ENCODE peak calls at places on chromosomes 6 and 20, in four cellular contexts. R, M, W and U are unnamed samples.

GRCh38 chr6:20427856-20428255 is 26.2 kb downstream of the E2F3 start:
- DNase-seq in W (no peak), R (no peak), M (no peak), U (no peak)

GRCh38 chr6:107045733-107046312 is 17.8 kb downstream of the MTRES1 start:
- DNase-seq in W (no peak), M (no peak), R (peak), U (no peak)

GRCh38 chr20:62227977-62228958 is 8.2 kb upstream of the HRH3 start:
- DNase-seq in W (no peak), M (no peak), R (peak), U (peak)

GRCh38 chr6:145836767-145837166 is 22.2 kb upstream of the FBXO30 start:
- DNase-seq in M (no peak), R (no peak), W (no peak), U (no peak)

GRCh38 chr20:63686492-63687321 is 9.7 kb upstream of the TNFRSF6B start:
- DNase-seq in W (no peak), M (peak), R (peak), U (no peak)

GRCh38 chr6:36839819-36840379 is 655 bp upstream of the CPNE5 start:
- DNase-seq in M (peak), W (no peak), R (peak), U (no peak)

GRCh38 chr6:53107091-53107490 is 41.5 kb downstream of the GCM1 start:
- DNase-seq in M (no peak), R (no peak), W (no peak), U (no peak)

GRCh38 chr6:167098825-167099225 is 24.1 kb upstream of the CCR6 start:
- DNase-seq in M (no peak), W (no peak), R (no peak), U (no peak)

GRCh38 chr6:75643173-75643572 is 41.5 kb downstream of the SENP6 start:
- DNase-seq in M (no peak), W (no peak), R (no peak), U (no peak)

GRCh38 chr20:9353916-9354276 is 160.5 kb upstream of the LAMP5 start:
- DNase-seq in R (no peak), M (no peak), W (no peak), U (no peak)

GRCh38 chr20:45387274-45387673 is 9.1 kb upstream of the TP53TG5 start:
- DNase-seq in M (no peak), W (no peak), R (no peak), U (no peak)

GRCh38 chr20:59787186-59787890 is 146.1 kb downstream of the SYCP2 start:
- DNase-seq in M (no peak), R (no peak), W (no peak), U (no peak)

GRCh38 chr6:170231496-170232185 is 59.2 kb downstream of the DLL1 start:
- DNase-seq in R (peak), W (peak), M (no peak), U (no peak)

GRCh38 chr6:168024951-168025510 is 27.6 kb downstream of the KIF25 start:
- DNase-seq in W (peak), M (no peak), R (no peak), U (no peak)

GRCh38 chr20:2757001-2757400 is 43.4 kb downstream of the CPXM1 start:
- DNase-seq in W (peak), R (no peak), M (no peak), U (no peak)

GRCh38 chr20:2757969-2758368 is 42.5 kb downstream of the CPXM1 start:
- DNase-seq in M (no peak), R (no peak), W (no peak), U (no peak)

GRCh38 chr20:2754426-2754825 is 46.0 kb downstream of the CPXM1 start:
- DNase-seq in W (no peak), M (no peak), R (no peak), U (no peak)

GRCh38 chr20:2755451-2756055 is 44.9 kb downstream of the CPXM1 start:
- DNase-seq in R (no peak), W (no peak), M (no peak), U (no peak)

DNA sequence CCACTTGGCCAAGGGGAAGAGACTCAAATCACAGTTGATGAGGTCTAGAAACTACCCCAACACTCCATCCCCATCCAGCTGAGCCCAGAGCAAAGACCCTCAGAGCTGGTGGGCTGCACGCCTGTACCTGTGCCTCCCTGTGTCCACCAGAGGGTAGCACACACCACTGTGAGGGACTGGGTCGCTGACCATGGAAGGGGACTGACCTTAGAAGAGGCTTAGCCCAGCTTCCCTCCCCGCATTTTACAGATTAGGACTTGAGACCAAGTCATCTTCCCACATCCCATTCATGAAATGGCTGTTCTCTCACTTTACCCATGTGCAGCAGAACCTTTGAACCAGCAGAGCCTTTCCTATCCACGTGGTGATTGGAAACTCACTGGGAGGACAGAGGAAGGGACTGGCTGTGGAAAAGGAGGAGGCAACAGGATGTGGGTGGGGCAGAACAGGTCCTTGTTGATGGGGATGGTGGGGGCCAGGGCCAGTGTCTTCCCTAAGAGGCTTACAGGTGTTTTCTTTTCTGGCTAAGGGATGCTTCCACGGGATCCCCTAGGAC is 44.3 kb downstream of the CPXM1 start:
- DNase-seq in R (peak), M (peak), W (no peak), U (no peak)
- TF ChIP-seq CTCF in R (peak), M (peak), W (peak), U (peak)

DNA sequence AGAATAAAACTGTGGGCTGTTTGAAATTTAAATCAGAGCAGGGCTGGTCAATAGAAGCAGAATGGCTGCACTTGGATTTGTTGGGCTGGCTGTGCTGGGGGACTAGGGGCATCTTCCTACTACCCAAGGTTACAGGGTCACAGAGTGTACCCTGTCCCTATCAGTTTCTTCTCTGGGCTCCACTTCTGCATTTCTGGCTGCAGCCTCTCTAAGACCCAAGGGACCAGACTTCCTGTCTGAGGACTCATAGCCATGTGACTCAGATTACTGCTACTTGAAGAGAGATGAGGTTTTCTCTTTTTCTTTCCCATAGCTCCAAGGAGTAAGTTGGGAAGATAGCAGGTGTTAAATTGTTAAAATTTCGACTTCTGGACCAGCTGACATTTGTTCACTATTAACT is 376.8 kb downstream of the DHX35 start:
- DNase-seq in M (no peak), W (no peak), R (no peak), U (no peak)
- H3K4me3 ChIP-seq in M (no peak), W (no peak), R (no peak), U (no peak)

DNA sequence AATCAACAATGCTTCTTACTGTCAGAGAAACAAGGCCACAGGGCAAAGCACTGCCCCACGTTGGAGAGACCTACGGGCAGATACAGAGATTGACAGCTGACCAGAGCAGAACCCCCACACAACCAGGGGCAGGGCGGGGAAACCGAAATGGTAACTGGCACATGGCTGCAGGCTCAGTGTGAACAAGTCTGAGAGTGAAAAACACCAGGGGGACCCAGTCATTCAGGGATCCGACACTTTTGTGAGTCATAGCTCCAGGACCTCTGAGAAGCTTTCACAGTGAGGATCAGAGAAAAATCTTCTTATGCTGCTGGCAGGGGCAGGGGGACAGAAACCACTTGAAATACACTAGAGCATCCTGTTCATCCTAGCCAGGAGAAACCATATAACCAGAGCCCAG is 254.2 kb downstream of the C6orf118 start:
- DNase-seq in W (no peak), R (peak), M (no peak), U (no peak)
- TF ChIP-seq CTCF in W (no peak), R (no peak), M (no peak), U (peak)

GRCh38 chr6:150025201-150025917 is at the start of gene RAET1L:
- DNase-seq in M (peak), W (peak), R (no peak), U (peak)
- H3K4me3 ChIP-seq in M (peak), W (peak), R (no peak), U (peak)